ENCODE peak calls at places on chromosomes 13 and 19, in seven cellular contexts. N is CD8-positive, alpha-beta memory T cell; U is HCT116; M is RWPE2; Z is endodermal cell; X is thyroid gland; W is left lung. T is an unnamed sample.

GRCh38 chr19:50658438-50659317 is 9.4 kb downstream of the C19orf81 start:
- DNase-seq in N (no peak), U (peak; percentile 68), M (no peak), Z (peak; percentile 97), X (peak; percentile 62), W (peak; percentile 52), T (no peak)

GRCh38 chr13:44331912-44332840 is 41.4 kb upstream of the SERP2 start:
- DNase-seq in N (no peak), U (no peak), M (no peak), Z (no peak), X (peak; percentile 22), W (peak; percentile 69), T (no peak)

GRCh38 chr19:15292847-15293582 is 39.3 kb downstream of the BRD4 start:
- DNase-seq in N (no peak), U (no peak), M (no peak), Z (no peak), X (no peak), W (no peak), T (no peak)

GRCh38 chr13:27211771-27212364 is 39.5 kb upstream of the RPL21 start:
- DNase-seq in N (no peak), U (peak; percentile 32), M (no peak), Z (no peak), X (no peak), W (no peak), T (no peak)

GRCh38 chr19:53432088-53432661 is 391 bp downstream of the ZNF761 start:
- DNase-seq in N (no peak), U (no peak), M (no peak), Z (peak; percentile 75), X (peak; percentile 21), W (peak; percentile 40), T (peak; percentile 79)

GRCh38 chr19:53076984-53077383 is 26.2 kb downstream of the ZNF160 start:
- DNase-seq in N (no peak), U (no peak), M (no peak), Z (peak; percentile 95), X (peak; percentile 73), W (no peak), T (no peak)

GRCh38 chr19:3708207-3708931 is at the start of gene TJP3:
- DNase-seq in N (no peak), U (peak; percentile 65), M (no peak), Z (no peak), X (peak; percentile 83), W (peak; percentile 79), T (no peak)

GRCh38 chr19:6119031-6119430 is 8.7 kb upstream of the RFX2 start:
- DNase-seq in N (no peak), U (no peak), M (no peak), Z (no peak), X (no peak), W (no peak), T (no peak)

GRCh38 chr13:26019241-26019640 is 32.6 kb downstream of the SHISA2 start:
- DNase-seq in N (no peak), U (no peak), M (no peak), Z (no peak), X (peak; percentile 39), W (no peak), T (no peak)

GRCh38 chr19:56367829-56368711 is 25.3 kb downstream of the ZNF582 start:
- DNase-seq in N (peak; percentile 83), U (no peak), M (peak; percentile 73), Z (peak; percentile 95), X (peak; percentile 98), W (peak; percentile 94), T (peak; percentile 95)

GRCh38 chr13:52348983-52349780 is 56.8 kb downstream of the THSD1 start:
- DNase-seq in N (no peak), U (peak; percentile 73), M (no peak), Z (no peak), X (no peak), W (no peak), T (no peak)

GRCh38 chr13:107205318-107206112 is 637.6 kb upstream of the ARGLU1 start:
- DNase-seq in N (no peak), U (no peak), M (no peak), Z (peak; percentile 92), X (peak; percentile 71), W (peak; percentile 53), T (no peak)

GRCh38 chr19:50759886-50760285 is 10.4 kb upstream of the GPR32 start:
- DNase-seq in N (no peak), U (peak; percentile 69), M (no peak), Z (no peak), X (no peak), W (no peak), T (no peak)

GRCh38 chr19:53870485-53870844 is 2.8 kb downstream of the MYADM start:
- DNase-seq in N (no peak), U (no peak), M (no peak), Z (peak; percentile 59), X (peak; percentile 19), W (peak; percentile 68), T (peak; percentile 72)

GRCh38 chr19:4291200-4291732 is 10.9 kb downstream of the TMIGD2 start:
- DNase-seq in N (no peak), U (no peak), M (no peak), Z (no peak), X (no peak), W (no peak), T (no peak)

GRCh38 chr19:40424637-40425449 is 949 bp downstream of the SERTAD1 start:
- DNase-seq in N (no peak), U (no peak), M (no peak), Z (peak; percentile 70), X (no peak), W (no peak), T (no peak)

GRCh38 chr13:43652751-43653150 is 134.0 kb downstream of the ENOX1 start:
- DNase-seq in N (no peak), U (no peak), M (no peak), Z (no peak), X (no peak), W (no peak), T (no peak)

GRCh38 chr19:42086188-42086736 is 10.3 kb downstream of the ZNF574 start:
- DNase-seq in N (no peak), U (no peak), M (no peak), Z (no peak), X (no peak), W (no peak), T (no peak)

GRCh38 chr13:83498486-83499190 is 383.6 kb downstream of the SLITRK1 start:
- DNase-seq in N (no peak), U (no peak), M (no peak), Z (no peak), X (no peak), W (no peak), T (no peak)

GRCh38 chr13:19083340-19083739 is 98.3 kb downstream of the TUBA3C start:
- DNase-seq in N (no peak), U (no peak), M (no peak), Z (no peak), X (no peak), W (no peak), T (no peak)

GRCh38 chr13:19863323-19864017 is at the start of gene ZMYM5:
- DNase-seq in N (peak; percentile 97), U (peak; percentile 95), M (peak; percentile 98), Z (peak; percentile 100), X (peak; percentile 99), W (peak; percentile 99), T (peak; percentile 99)

GRCh38 chr19:11169896-11170678 is 14.5 kb upstream of the SPC24 start:
- DNase-seq in N (no peak), U (no peak), M (no peak), Z (no peak), X (no peak), W (no peak), T (no peak)

GRCh38 chr13:28320884-28321574 is 173.9 kb downstream of the FLT1 start:
- DNase-seq in N (no peak), U (no peak), M (no peak), Z (no peak), X (no peak), W (no peak), T (no peak)

DNA sequence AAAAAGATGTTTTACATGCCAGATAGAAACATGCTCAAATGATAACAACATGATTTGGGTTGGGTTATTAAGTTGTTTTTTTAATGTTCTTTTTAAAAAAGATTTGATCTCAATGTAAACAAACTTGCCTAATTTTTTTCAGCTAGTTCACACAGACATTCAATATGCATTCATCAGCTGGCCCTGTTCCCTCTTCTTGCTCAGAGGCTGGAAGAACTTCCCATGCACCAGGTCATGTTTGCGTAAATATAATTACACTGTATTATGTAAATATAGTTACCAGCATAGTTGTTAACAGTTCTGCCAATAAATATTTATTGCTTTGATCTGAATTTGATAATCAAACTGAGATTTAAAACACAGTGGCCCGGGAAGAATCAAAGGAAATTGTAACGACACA is 70.6 kb downstream of the ATP11A start:
- DNase-seq in N (no peak), U (no peak), M (no peak), Z (no peak), X (no peak), W (no peak), T (no peak)
- H3K4me1 ChIP-seq in N (peaks cover 6% of the 10 kb centered on the region), U (no peaks in the 10 kb centered on the region), M (no peaks in the 10 kb centered on the region), Z (peaks cover 13% of the 10 kb centered on the region), X (peaks cover 21% of the 10 kb centered on the region), W (peaks cover 33% of the 10 kb centered on the region), T (no peaks in the 10 kb centered on the region)

DNA sequence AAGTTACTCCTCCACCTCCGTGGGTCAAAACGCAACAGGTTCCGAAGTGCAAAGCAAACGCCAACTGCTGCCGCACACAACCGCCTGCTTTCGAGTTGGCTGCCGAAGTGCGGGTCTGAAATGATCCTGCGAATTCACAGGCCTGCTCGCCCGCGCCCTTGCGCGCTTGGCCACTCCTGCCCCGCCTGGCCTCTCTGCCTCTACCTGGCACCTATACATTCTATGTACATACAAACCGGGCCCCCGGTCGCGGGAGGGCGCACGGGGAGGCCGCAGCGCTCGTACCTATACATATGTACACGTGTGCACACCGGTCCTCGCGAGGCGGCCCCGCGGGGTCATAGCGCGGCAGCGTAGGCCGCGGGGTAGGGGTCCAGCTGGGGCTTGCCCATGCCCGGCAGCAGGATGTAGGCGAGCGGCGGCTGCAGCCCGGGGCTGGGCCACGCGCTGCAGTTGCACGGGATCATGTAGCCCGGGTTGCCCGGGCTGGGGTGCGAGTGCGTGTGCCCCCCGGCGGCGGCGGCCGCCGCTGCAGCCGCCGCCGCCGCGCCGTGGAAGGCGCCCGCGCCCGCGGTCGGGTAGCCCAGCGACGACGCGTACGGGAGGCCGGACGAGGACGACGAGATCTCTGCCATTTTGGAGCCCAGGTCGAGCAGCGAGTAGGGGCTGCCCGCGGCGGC is 1.3 kb downstream of the SOX21 start:
- DNase-seq in N (no peak), U (no peak), M (peak; percentile 59), Z (peak; percentile 86), X (no peak), W (no peak), T (no peak)
- H3K4me1 ChIP-seq in N (peaks cover 17% of the 10 kb centered on the region), U (no peaks in the 10 kb centered on the region), M (no peaks in the 10 kb centered on the region), Z (peaks cover 4% of the 10 kb centered on the region), X (peaks cover 41% of the 10 kb centered on the region), W (peaks cover 33% of the 10 kb centered on the region), T (peaks cover 40% of the 10 kb centered on the region)

GRCh38 chr19:49328741-49329140 is 3.8 kb upstream of the SLC6A16 start:
- DNase-seq in N (no peak), U (no peak), M (no peak), Z (peak; percentile 4), X (peak; percentile 60), W (no peak), T (no peak)
- H3K4me1 ChIP-seq in N (peaks cover 38% of the 10 kb centered on the region), U (no peaks in the 10 kb centered on the region), M (no peaks in the 10 kb centered on the region), Z (no peaks in the 10 kb centered on the region), X (peaks cover 4% of the 10 kb centered on the region), W (peaks cover 20% of the 10 kb centered on the region), T (no peaks in the 10 kb centered on the region)

DNA sequence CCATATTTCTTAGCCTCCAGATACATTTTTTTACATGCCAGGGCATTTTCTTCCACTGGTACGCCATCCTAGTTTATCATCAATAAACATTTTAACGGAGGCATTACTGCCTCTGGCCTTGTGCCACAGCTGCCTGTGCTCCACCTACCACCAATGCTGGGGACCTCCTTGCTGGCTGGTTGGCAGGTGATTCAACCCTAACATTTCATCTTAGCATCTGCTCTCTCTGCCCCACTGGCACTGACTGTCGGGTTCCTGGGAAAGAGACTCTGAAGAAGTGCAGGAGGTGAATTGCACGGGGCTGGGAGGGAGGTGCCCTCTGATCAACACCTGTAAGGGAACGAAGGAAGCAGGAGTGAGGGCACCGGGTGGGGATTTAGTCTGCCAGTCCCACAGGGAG is 51.4 kb upstream of the KCTD15 start:
- DNase-seq in N (peak; percentile 9), U (no peak), M (no peak), Z (no peak), X (no peak), W (no peak), T (no peak)
- H3K4me1 ChIP-seq in N (no peaks in the 10 kb centered on the region), U (no peaks in the 10 kb centered on the region), M (no peaks in the 10 kb centered on the region), Z (no peaks in the 10 kb centered on the region), X (no peaks in the 10 kb centered on the region), W (no peaks in the 10 kb centered on the region), T (no peaks in the 10 kb centered on the region)